ENCODE peak calls at places on chromosomes 12 and 14, in six cellular contexts. F is heart left ventricle, O is HCT116, P is prostate gland, K is esophagus muscularis mucosa, V is body of pancreas. N is an unnamed sample.

GRCh38 chr12:109053382-109054123 is 1.2 kb downstream of the USP30 start:
- DNase-seq in F (no peak), V (no peak), P (no peak), O (no peak), K (no peak), N (no peak)

GRCh38 chr14:104900639-104901512 is 23.8 kb upstream of the PLD4 start:
- DNase-seq in V (no peak), P (no peak), K (no peak), F (no peak), O (no peak), N (no peak)

GRCh38 chr12:101759396-101760047 is 20.3 kb upstream of the SYCP3 start:
- DNase-seq in O (peak), F (no peak), P (no peak), K (no peak), V (no peak), N (no peak)

GRCh38 chr12:11827096-11827841 is 177.8 kb downstream of the ETV6 start:
- DNase-seq in F (no peak), O (no peak), P (no peak), V (peak), K (no peak), N (no peak)

GRCh38 chr14:20295067-20295466 is 10.7 kb downstream of the TTC5 start:
- DNase-seq in P (no peak), K (no peak), V (no peak), F (no peak), O (no peak), N (no peak)

GRCh38 chr14:100140452-100141132 is 18.9 kb downstream of the DEGS2 start:
- DNase-seq in V (no peak), F (no peak), K (no peak), P (no peak), O (no peak), N (no peak)

GRCh38 chr14:92613008-92613658 is 99.6 kb downstream of the RIN3 start:
- DNase-seq in V (no peak), F (no peak), P (no peak), O (no peak), K (no peak), N (no peak)

GRCh38 chr12:34297126-34297789 is 275.0 kb downstream of the ALG10 start:
- DNase-seq in V (no peak), K (no peak), F (no peak), O (no peak), P (no peak), N (no peak)

GRCh38 chr12:93137656-93138612 is 208.8 kb upstream of the EEA1 start:
- DNase-seq in F (no peak), V (no peak), P (peak), K (no peak), O (peak), N (no peak)

GRCh38 chr12:99906786-99907185 is 78.0 kb downstream of the ANKS1B start:
- DNase-seq in K (no peak), P (no peak), V (no peak), F (no peak), O (no peak), N (no peak)

GRCh38 chr12:51591020-51591901 is at the start of gene SCN8A:
- DNase-seq in F (peak), K (no peak), O (peak), V (peak), P (peak), N (no peak)

GRCh38 chr14:50846171-50846880 is 15.4 kb upstream of the NIN start:
- DNase-seq in O (no peak), K (no peak), P (no peak), F (no peak), V (no peak), N (no peak)

GRCh38 chr12:21073822-21074460 is 57.1 kb upstream of the SLCO1B1 start:
- DNase-seq in O (peak), V (no peak), F (no peak), K (no peak), P (no peak), N (no peak)

GRCh38 chr12:57178213-57178612 is 30.8 kb upstream of the LRP1-AS start:
- DNase-seq in P (no peak), F (no peak), V (no peak), K (no peak), O (no peak), N (no peak)

GRCh38 chr12:13345722-13346121 is 149.2 kb downstream of the EMP1 start:
- DNase-seq in F (no peak), K (peak), P (no peak), O (no peak), V (no peak), N (no peak)

GRCh38 chr14:89740241-89740640 is 214.3 kb downstream of the EFCAB11 start:
- DNase-seq in O (no peak), P (no peak), F (no peak), V (no peak), K (no peak), N (no peak)
- TF ChIP-seq CTCF in O (no peak), P (no peak), F (no peak), V (no peak), K (no peak), N (no peak)

GRCh38 chr12:120234643-120235368 is 30.7 kb downstream of the PXN start:
- DNase-seq in K (peak), F (peak), O (peak), P (peak), V (peak), N (peak)
- TF ChIP-seq POLR2A in K (no peak), F (peak), O (no peak), P (no peak), V (no peak), N (peak)

DNA sequence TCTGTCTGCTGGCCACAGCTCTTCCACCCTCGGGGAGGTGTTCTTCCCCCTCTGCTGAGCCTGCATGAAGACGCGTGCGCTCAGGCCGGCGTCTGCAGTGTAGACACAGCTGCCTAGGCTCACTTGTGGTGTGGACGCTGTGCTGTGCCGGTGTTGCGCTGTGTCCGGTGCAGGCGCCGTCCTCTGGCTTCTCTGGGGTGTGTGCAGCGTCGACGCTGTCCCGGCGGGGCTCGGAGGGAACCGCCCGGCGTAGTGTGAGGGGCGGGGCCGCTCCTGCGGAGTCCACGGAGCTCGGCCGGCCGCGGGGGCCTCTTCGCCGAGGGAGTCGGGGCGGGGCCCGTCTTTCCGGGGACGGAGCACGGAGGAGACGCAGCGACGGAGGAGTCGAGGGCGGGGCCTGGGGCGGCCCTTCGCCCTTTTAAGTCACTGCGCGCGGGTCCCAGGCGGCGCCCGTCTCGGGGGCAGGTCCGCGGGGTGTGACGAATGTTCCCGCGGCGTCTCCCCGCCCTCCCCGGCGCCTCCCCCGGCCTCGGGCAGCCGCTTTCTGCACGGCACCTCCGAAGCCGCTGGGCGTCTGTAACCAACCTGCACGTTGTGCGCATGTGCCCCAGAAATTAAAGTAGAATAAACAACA is 45.2 kb downstream of the NOC4L start:
- DNase-seq in O (peak), K (peak), F (peak), P (peak), V (peak), N (peak)
- TF ChIP-seq CTCF in O (no peak), K (peak), F (no peak), P (no peak), V (no peak), N (no peak)

GRCh38 chr12:46516933-46517578 is 144.5 kb upstream of the SLC38A2 start:
- DNase-seq in P (no peak), V (no peak), K (no peak), F (no peak), O (no peak), N (no peak)
- TF ChIP-seq POLR2A in P (no peak), V (no peak), K (no peak), F (no peak), O (no peak), N (no peak)

GRCh38 chr12:19757317-19757877 is 318.1 kb downstream of the AEBP2 start:
- DNase-seq in K (no peak), P (no peak), O (peak), V (no peak), F (no peak), N (no peak)
- TF ChIP-seq CTCF in K (peak), P (peak), O (peak), V (peak), F (peak), N (no peak)

DNA sequence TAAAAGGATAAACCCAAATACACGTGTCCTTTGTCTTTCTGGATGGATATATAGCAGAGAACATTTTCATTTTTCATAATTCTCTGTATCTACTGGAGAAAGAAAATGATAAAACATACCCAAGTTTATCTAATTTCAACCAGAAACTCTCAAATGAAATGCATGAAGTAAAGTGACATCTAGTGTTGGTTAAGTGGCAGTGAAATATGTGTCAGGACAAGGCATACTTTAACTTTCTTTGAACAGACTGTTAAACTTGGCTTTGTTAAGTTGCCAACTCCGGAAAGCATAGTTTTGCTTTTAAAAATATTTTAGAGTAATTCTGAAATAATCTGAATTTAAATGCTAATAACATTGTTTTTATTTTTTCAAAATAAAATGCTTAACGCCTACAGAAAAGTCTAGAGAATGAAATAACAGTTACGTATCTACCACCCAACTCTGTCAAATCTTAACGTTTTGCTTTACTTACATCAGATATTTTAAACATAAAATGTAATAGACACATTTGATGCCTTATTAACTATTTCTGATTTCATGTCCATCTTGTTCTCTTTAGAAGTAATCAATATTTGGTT is 25.2 kb upstream of the NTN4 start:
- DNase-seq in K (no peak), F (no peak), P (no peak), V (no peak), O (no peak), N (no peak)
- TF ChIP-seq POLR2A in K (no peak), F (no peak), P (no peak), V (no peak), O (no peak), N (no peak)

N was measured in gastrocnemius medialis.